ENCODE peak calls at places on chromosome 12, in four cellular contexts. One of them, this sample, is unnamed.

GRCh38 chr12:125533434-125534029 is 468.3 kb downstream of the AACS start:
- DNase-seq in astrocyte of the spinal cord: peak
- DNase-seq in IMR-90: no peak
- DNase-seq in CD8-positive, alpha-beta T cell: no peak
- DNase-seq in this sample: no peak

GRCh38 chr12:65311260-65311659 is 32.8 kb downstream of the MSRB3 start:
- DNase-seq in IMR-90: no peak
- DNase-seq in CD8-positive, alpha-beta T cell: no peak
- DNase-seq in astrocyte of the spinal cord: no peak
- DNase-seq in this sample: no peak

GRCh38 chr12:48925218-48925871 is at the start of gene FKBP11:
- DNase-seq in CD8-positive, alpha-beta T cell: peak
- DNase-seq in astrocyte of the spinal cord: peak
- DNase-seq in IMR-90: peak
- DNase-seq in this sample: peak

GRCh38 chr12:49553512-49554088 is 14.3 kb downstream of the MCRS1 start:
- DNase-seq in IMR-90: no peak
- DNase-seq in CD8-positive, alpha-beta T cell: no peak
- DNase-seq in astrocyte of the spinal cord: peak
- DNase-seq in this sample: peak

GRCh38 chr12:111056618-111057521 is 136.5 kb upstream of the MYL2 start:
- DNase-seq in CD8-positive, alpha-beta T cell: peak
- DNase-seq in IMR-90: no peak
- DNase-seq in astrocyte of the spinal cord: no peak
- DNase-seq in this sample: no peak

GRCh38 chr12:120841525-120841924 is 62.6 kb downstream of the SPPL3 start:
- DNase-seq in IMR-90: no peak
- DNase-seq in CD8-positive, alpha-beta T cell: no peak
- DNase-seq in astrocyte of the spinal cord: no peak
- DNase-seq in this sample: no peak

GRCh38 chr12:26787125-26787495 is 45.9 kb downstream of the ITPR2 start:
- DNase-seq in IMR-90: peak
- DNase-seq in CD8-positive, alpha-beta T cell: no peak
- DNase-seq in astrocyte of the spinal cord: peak
- DNase-seq in this sample: no peak

GRCh38 chr12:110093631-110094311 is 30.4 kb upstream of the IFT81 start:
- DNase-seq in CD8-positive, alpha-beta T cell: no peak
- DNase-seq in IMR-90: no peak
- DNase-seq in astrocyte of the spinal cord: no peak
- DNase-seq in this sample: no peak

GRCh38 chr12:50505386-50505827 is 622 bp downstream of the DIP2B start:
- DNase-seq in IMR-90: no peak
- DNase-seq in astrocyte of the spinal cord: peak
- DNase-seq in CD8-positive, alpha-beta T cell: peak
- DNase-seq in this sample: no peak

GRCh38 chr12:44774815-44775411 is 101.2 kb downstream of the NELL2 start:
- DNase-seq in astrocyte of the spinal cord: no peak
- DNase-seq in CD8-positive, alpha-beta T cell: peak
- DNase-seq in IMR-90: peak
- DNase-seq in this sample: no peak

GRCh38 chr12:15677696-15678095 is 111.5 kb downstream of the EPS8 start:
- DNase-seq in IMR-90: no peak
- DNase-seq in CD8-positive, alpha-beta T cell: no peak
- DNase-seq in astrocyte of the spinal cord: no peak
- DNase-seq in this sample: no peak

GRCh38 chr12:10102322-10102721 is 3.5 kb upstream of the CLEC1A start:
- DNase-seq in astrocyte of the spinal cord: no peak
- DNase-seq in CD8-positive, alpha-beta T cell: no peak
- DNase-seq in IMR-90: no peak
- DNase-seq in this sample: no peak

GRCh38 chr12:75865315-75865714 is 166.3 kb downstream of the PHLDA1 start:
- DNase-seq in CD8-positive, alpha-beta T cell: no peak
- DNase-seq in astrocyte of the spinal cord: no peak
- DNase-seq in IMR-90: no peak
- DNase-seq in this sample: no peak

GRCh38 chr12:88453323-88453722 is 126.9 kb downstream of the KITLG start:
- DNase-seq in astrocyte of the spinal cord: peak
- DNase-seq in IMR-90: peak
- DNase-seq in CD8-positive, alpha-beta T cell: no peak
- DNase-seq in this sample: no peak

GRCh38 chr12:76883151-76883550 is 4.3 kb upstream of the CSRP2 start:
- DNase-seq in CD8-positive, alpha-beta T cell: no peak
- DNase-seq in IMR-90: peak
- DNase-seq in astrocyte of the spinal cord: peak
- DNase-seq in this sample: no peak

GRCh38 chr12:12265571-12266388 is 1.1 kb downstream of the LRP6 start:
- DNase-seq in CD8-positive, alpha-beta T cell: no peak
- DNase-seq in IMR-90: peak
- DNase-seq in astrocyte of the spinal cord: peak
- DNase-seq in this sample: no peak

GRCh38 chr12:12267801-12268200 is 957 bp upstream of the LRP6 start:
- DNase-seq in astrocyte of the spinal cord: no peak
- DNase-seq in IMR-90: no peak
- DNase-seq in CD8-positive, alpha-beta T cell: no peak
- DNase-seq in this sample: no peak

GRCh38 chr12:12266389-12266872 is 413 bp downstream of the LRP6 start:
- DNase-seq in CD8-positive, alpha-beta T cell: no peak
- DNase-seq in IMR-90: no peak
- DNase-seq in astrocyte of the spinal cord: no peak
- DNase-seq in this sample: no peak

GRCh38 chr12:12265035-12265434 is 1.8 kb downstream of the LRP6 start:
- DNase-seq in astrocyte of the spinal cord: peak
- DNase-seq in CD8-positive, alpha-beta T cell: no peak
- DNase-seq in IMR-90: no peak
- DNase-seq in this sample: no peak

GRCh38 chr12:12266873-12267634 is at the start of gene LRP6:
- DNase-seq in IMR-90: peak
- DNase-seq in astrocyte of the spinal cord: peak
- DNase-seq in CD8-positive, alpha-beta T cell: peak
- DNase-seq in this sample: peak
- TF ChIP-seq CTCF in IMR-90: no peak
- TF ChIP-seq CTCF in astrocyte of the spinal cord: no peak
- TF ChIP-seq CTCF in CD8-positive, alpha-beta T cell: no peak
- TF ChIP-seq CTCF in this sample: no peak

GRCh38 chr12:23169012-23170003 is 544.3 kb downstream of the ETNK1 start:
- DNase-seq in IMR-90: no peak
- DNase-seq in CD8-positive, alpha-beta T cell: no peak
- DNase-seq in astrocyte of the spinal cord: no peak
- DNase-seq in this sample: no peak
- TF ChIP-seq CTCF in IMR-90: no peak
- TF ChIP-seq CTCF in CD8-positive, alpha-beta T cell: no peak
- TF ChIP-seq CTCF in astrocyte of the spinal cord: no peak
- TF ChIP-seq CTCF in this sample: no peak

DNA sequence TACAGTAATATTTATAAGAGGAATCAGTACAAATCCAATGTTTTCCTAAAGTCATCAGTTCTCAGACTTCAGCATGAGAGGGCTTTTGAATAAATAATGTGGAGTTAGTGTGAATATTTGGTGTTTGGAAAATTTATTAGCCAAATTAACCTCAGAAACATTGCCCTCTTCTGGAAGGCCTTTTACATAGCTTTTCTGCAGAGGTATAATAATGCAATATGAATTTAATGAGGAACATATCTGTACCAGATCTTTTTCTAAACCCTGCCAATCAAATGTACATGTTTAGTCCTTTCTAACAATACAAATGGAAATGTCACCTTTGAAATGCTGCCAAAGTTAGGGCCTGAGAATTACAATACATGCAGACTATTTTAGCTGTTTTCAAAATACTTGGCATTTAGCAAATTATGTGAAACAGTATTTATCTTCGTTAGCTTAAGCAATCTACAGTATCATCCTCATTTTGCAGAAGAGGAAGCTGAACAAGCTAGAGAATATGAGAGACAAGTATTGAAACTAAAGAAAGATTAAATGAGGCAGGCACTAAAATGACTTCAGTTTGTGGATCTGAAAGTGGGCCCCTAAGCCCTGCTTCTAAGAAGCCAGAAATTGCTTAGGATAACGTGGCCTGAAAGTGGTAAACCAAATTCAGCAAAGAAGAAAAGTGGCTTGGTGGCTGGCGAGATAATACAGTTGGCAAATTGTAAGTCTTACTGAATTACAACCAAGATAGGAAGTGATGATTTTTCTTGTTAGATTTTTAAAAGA is 60.4 kb upstream of the MANSC4 start:
- DNase-seq in IMR-90: no peak
- DNase-seq in CD8-positive, alpha-beta T cell: no peak
- DNase-seq in astrocyte of the spinal cord: no peak
- DNase-seq in this sample: no peak
- TF ChIP-seq CTCF in IMR-90: peak
- TF ChIP-seq CTCF in CD8-positive, alpha-beta T cell: no peak
- TF ChIP-seq CTCF in astrocyte of the spinal cord: peak
- TF ChIP-seq CTCF in this sample: peak

GRCh38 chr12:99137124-99137845 is 492.2 kb downstream of the APAF1 start:
- DNase-seq in IMR-90: no peak
- DNase-seq in astrocyte of the spinal cord: no peak
- DNase-seq in CD8-positive, alpha-beta T cell: no peak
- DNase-seq in this sample: no peak
- TF ChIP-seq CTCF in IMR-90: no peak
- TF ChIP-seq CTCF in astrocyte of the spinal cord: no peak
- TF ChIP-seq CTCF in CD8-positive, alpha-beta T cell: no peak
- TF ChIP-seq CTCF in this sample: no peak

DNA sequence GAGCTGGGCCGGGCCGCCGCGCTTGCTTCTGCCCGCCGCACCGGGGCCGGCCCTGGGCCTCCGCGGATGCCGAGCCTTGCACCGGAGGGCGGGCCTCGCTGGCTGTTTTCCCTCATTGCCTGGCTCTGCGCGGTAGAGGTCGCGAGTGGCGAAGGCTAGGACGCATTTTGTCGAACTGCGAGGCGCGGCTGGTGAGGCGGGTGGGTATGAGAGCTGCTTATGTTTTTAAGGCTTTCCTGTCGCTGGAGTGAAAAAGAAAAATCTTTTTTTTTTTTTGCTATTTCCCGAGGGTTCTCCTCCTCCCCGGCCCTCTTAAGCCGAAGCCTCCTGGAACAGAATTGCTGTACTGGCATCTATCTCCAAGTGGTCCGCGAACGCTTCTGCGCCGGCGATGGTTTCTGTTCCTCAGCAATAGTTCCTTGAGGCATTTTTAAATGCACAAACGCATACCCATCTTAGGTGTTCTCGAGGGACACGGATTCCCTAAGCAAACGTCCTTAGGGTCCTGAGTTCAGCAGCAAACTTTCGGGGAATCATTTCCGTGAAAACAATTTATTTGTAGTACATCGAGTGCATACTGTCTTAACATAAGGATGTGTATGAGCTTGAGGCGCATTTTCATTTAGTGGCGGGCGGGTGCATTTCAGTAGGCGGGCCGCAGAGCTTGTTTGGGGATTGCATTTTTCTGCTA is 631 bp downstream of the RESF1 start:
- DNase-seq in astrocyte of the spinal cord: peak
- DNase-seq in CD8-positive, alpha-beta T cell: peak
- DNase-seq in IMR-90: peak
- DNase-seq in this sample: no peak
- TF ChIP-seq CTCF in astrocyte of the spinal cord: no peak
- TF ChIP-seq CTCF in CD8-positive, alpha-beta T cell: no peak
- TF ChIP-seq CTCF in IMR-90: peak
- TF ChIP-seq CTCF in this sample: peak

GRCh38 chr12:71638499-71638898 is 25.1 kb downstream of the ZFC3H1 start:
- DNase-seq in CD8-positive, alpha-beta T cell: no peak
- DNase-seq in IMR-90: no peak
- DNase-seq in astrocyte of the spinal cord: no peak
- DNase-seq in this sample: no peak

GRCh38 chr12:71641390-71641789 is 22.3 kb downstream of the ZFC3H1 start:
- DNase-seq in CD8-positive, alpha-beta T cell: no peak
- DNase-seq in IMR-90: no peak
- DNase-seq in astrocyte of the spinal cord: no peak
- DNase-seq in this sample: no peak

GRCh38 chr12:71636704-71637115 is 26.9 kb downstream of the ZFC3H1 start:
- DNase-seq in astrocyte of the spinal cord: peak
- DNase-seq in CD8-positive, alpha-beta T cell: no peak
- DNase-seq in IMR-90: peak
- DNase-seq in this sample: no peak

GRCh38 chr12:71640316-71640715 is 23.3 kb downstream of the ZFC3H1 start:
- DNase-seq in CD8-positive, alpha-beta T cell: no peak
- DNase-seq in astrocyte of the spinal cord: no peak
- DNase-seq in IMR-90: no peak
- DNase-seq in this sample: no peak

DNA sequence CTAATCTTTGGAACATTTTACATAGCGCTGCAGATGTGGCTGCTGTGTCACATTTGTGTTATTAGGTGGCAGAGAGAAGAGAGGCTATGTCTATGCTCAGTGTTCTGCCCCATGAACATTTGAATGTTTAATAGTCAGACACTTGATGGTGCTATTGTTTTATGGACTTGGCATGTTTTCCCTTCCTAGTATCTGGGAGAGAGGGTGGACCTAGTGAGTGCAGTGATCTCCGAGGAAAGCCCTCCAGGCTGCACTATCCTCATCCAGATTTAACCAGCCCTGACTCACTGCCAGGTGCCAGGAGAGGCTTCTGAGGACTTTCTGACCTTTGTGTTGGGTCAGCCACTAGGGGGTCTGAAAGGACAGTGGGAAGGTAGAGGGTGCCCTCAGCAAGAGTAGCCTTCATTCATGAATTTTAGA is 24.3 kb downstream of the ZFC3H1 start:
- DNase-seq in astrocyte of the spinal cord: no peak
- DNase-seq in CD8-positive, alpha-beta T cell: no peak
- DNase-seq in IMR-90: no peak
- DNase-seq in this sample: no peak
- TF ChIP-seq CTCF in astrocyte of the spinal cord: peak
- TF ChIP-seq CTCF in CD8-positive, alpha-beta T cell: no peak
- TF ChIP-seq CTCF in IMR-90: no peak
- TF ChIP-seq CTCF in this sample: peak

DNA sequence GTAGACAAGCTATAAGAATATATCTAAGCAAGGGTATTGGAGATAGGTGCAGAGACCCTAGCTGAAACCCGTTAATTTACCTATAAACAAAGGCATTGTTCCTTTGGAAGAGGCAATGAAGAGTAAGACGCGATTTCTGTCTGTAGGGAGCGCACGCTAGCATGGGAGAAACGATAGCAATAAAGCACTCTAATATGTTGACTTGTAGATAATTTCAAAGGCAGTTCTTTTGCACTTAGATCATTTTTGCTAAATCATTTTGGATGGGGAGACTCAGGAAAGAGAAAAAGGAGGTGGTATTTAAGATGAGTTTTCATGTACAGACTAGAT is 648 bp downstream of the CCDC77 start:
- DNase-seq in IMR-90: peak
- DNase-seq in astrocyte of the spinal cord: peak
- DNase-seq in CD8-positive, alpha-beta T cell: no peak
- DNase-seq in this sample: no peak
- TF ChIP-seq CTCF in IMR-90: peak
- TF ChIP-seq CTCF in astrocyte of the spinal cord: peak
- TF ChIP-seq CTCF in CD8-positive, alpha-beta T cell: no peak
- TF ChIP-seq CTCF in this sample: peak

GRCh38 chr12:31772685-31773222 is 43.9 kb upstream of the AMN1 start:
- DNase-seq in astrocyte of the spinal cord: no peak
- DNase-seq in IMR-90: no peak
- DNase-seq in CD8-positive, alpha-beta T cell: no peak
- DNase-seq in this sample: no peak
- TF ChIP-seq CTCF in astrocyte of the spinal cord: no peak
- TF ChIP-seq CTCF in IMR-90: no peak
- TF ChIP-seq CTCF in CD8-positive, alpha-beta T cell: no peak
- TF ChIP-seq CTCF in this sample: no peak

This sample was measured in D721Med.